ENCODE peak calls at places on chromosomes 3 and 15, in nine cellular contexts. One of them, this sample, is unnamed.

GRCh38 chr3:122481390-122481789 is 33.3 kb downstream of the KPNA1 start:
- DNase-seq in HepG2: no peak
- DNase-seq in tibial artery: no peak
- DNase-seq in GM23338: no peak
- DNase-seq in neural progenitor cell: no peak
- DNase-seq in cardiac muscle cell: no peak
- DNase-seq in left ventricle myocardium inferior: no peak
- DNase-seq in heart right ventricle: no peak
- DNase-seq in ovary: no peak
- DNase-seq in this sample: no peak

GRCh38 chr3:142613491-142613890 is 17.3 kb downstream of the PLS1 start:
- DNase-seq in HepG2: no peak
- DNase-seq in tibial artery: no peak
- DNase-seq in GM23338: no peak
- DNase-seq in neural progenitor cell: no peak
- DNase-seq in cardiac muscle cell: no peak
- DNase-seq in left ventricle myocardium inferior: no peak
- DNase-seq in heart right ventricle: no peak
- DNase-seq in ovary: no peak
- DNase-seq in this sample: no peak

GRCh38 chr3:81395739-81396138 is 365.7 kb downstream of the GBE1 start:
- DNase-seq in HepG2: peak; percentile 1
- DNase-seq in tibial artery: no peak
- DNase-seq in GM23338: peak; percentile 62
- DNase-seq in neural progenitor cell: peak; percentile 56
- DNase-seq in cardiac muscle cell: no peak
- DNase-seq in left ventricle myocardium inferior: no peak
- DNase-seq in heart right ventricle: no peak
- DNase-seq in ovary: no peak
- DNase-seq in this sample: no peak

GRCh38 chr3:9396301-9396631 is 1.1 kb upstream of the SETD5 start:
- DNase-seq in HepG2: no peak
- DNase-seq in tibial artery: peak; percentile 91
- DNase-seq in GM23338: peak; percentile 96
- DNase-seq in neural progenitor cell: peak; percentile 93
- DNase-seq in cardiac muscle cell: no peak
- DNase-seq in left ventricle myocardium inferior: no peak
- DNase-seq in heart right ventricle: peak; percentile 85
- DNase-seq in ovary: peak; percentile 88
- DNase-seq in this sample: no peak

GRCh38 chr3:190381356-190381940 is 6.5 kb upstream of the CLDN16 start:
- DNase-seq in HepG2: no peak
- DNase-seq in tibial artery: no peak
- DNase-seq in GM23338: no peak
- DNase-seq in neural progenitor cell: no peak
- DNase-seq in cardiac muscle cell: no peak
- DNase-seq in left ventricle myocardium inferior: no peak
- DNase-seq in heart right ventricle: no peak
- DNase-seq in ovary: no peak
- DNase-seq in this sample: no peak

GRCh38 chr3:105539897-105540296 is 173.2 kb downstream of the ALCAM start:
- DNase-seq in HepG2: no peak
- DNase-seq in tibial artery: no peak
- DNase-seq in GM23338: no peak
- DNase-seq in neural progenitor cell: no peak
- DNase-seq in cardiac muscle cell: no peak
- DNase-seq in left ventricle myocardium inferior: no peak
- DNase-seq in heart right ventricle: no peak
- DNase-seq in ovary: no peak
- DNase-seq in this sample: no peak

GRCh38 chr3:85148056-85148455 is 189.3 kb downstream of the CADM2 start:
- DNase-seq in HepG2: no peak
- DNase-seq in tibial artery: no peak
- DNase-seq in GM23338: no peak
- DNase-seq in neural progenitor cell: no peak
- DNase-seq in cardiac muscle cell: no peak
- DNase-seq in left ventricle myocardium inferior: no peak
- DNase-seq in heart right ventricle: no peak
- DNase-seq in ovary: no peak
- DNase-seq in this sample: no peak

GRCh38 chr15:76987276-76987675 is 7.7 kb upstream of the PSTPIP1 start:
- DNase-seq in HepG2: no peak
- DNase-seq in tibial artery: no peak
- DNase-seq in GM23338: no peak
- DNase-seq in neural progenitor cell: no peak
- DNase-seq in cardiac muscle cell: no peak
- DNase-seq in left ventricle myocardium inferior: no peak
- DNase-seq in heart right ventricle: no peak
- DNase-seq in ovary: no peak
- DNase-seq in this sample: no peak

GRCh38 chr3:187310954-187311470 is 19.5 kb upstream of the MASP1 start:
- DNase-seq in HepG2: no peak
- DNase-seq in tibial artery: no peak
- DNase-seq in GM23338: no peak
- DNase-seq in neural progenitor cell: no peak
- DNase-seq in cardiac muscle cell: no peak
- DNase-seq in left ventricle myocardium inferior: no peak
- DNase-seq in heart right ventricle: no peak
- DNase-seq in ovary: no peak
- DNase-seq in this sample: no peak

GRCh38 chr3:133915685-133916639 is 20.3 kb upstream of the RAB6B start:
- DNase-seq in HepG2: no peak
- DNase-seq in tibial artery: no peak
- DNase-seq in GM23338: no peak
- DNase-seq in neural progenitor cell: no peak
- DNase-seq in cardiac muscle cell: peak; percentile 19
- DNase-seq in left ventricle myocardium inferior: no peak
- DNase-seq in heart right ventricle: no peak
- DNase-seq in ovary: no peak
- DNase-seq in this sample: no peak

GRCh38 chr3:72347819-72348319 is 500.4 kb downstream of the SHQ1 start:
- DNase-seq in HepG2: no peak
- DNase-seq in tibial artery: peak; percentile 95
- DNase-seq in GM23338: peak; percentile 76
- DNase-seq in neural progenitor cell: peak; percentile 62
- DNase-seq in cardiac muscle cell: no peak
- DNase-seq in left ventricle myocardium inferior: peak; percentile 51
- DNase-seq in heart right ventricle: peak; percentile 74
- DNase-seq in ovary: peak; percentile 49
- DNase-seq in this sample: peak; percentile 62

GRCh38 chr15:49492151-49492550 is 69.1 kb downstream of the FGF7 start:
- DNase-seq in HepG2: no peak
- DNase-seq in tibial artery: no peak
- DNase-seq in GM23338: no peak
- DNase-seq in neural progenitor cell: no peak
- DNase-seq in cardiac muscle cell: no peak
- DNase-seq in left ventricle myocardium inferior: no peak
- DNase-seq in heart right ventricle: no peak
- DNase-seq in ovary: no peak
- DNase-seq in this sample: no peak

GRCh38 chr3:120203016-120203415 is 82.0 kb downstream of the GPR156 start:
- DNase-seq in HepG2: no peak
- DNase-seq in tibial artery: peak; percentile 68
- DNase-seq in GM23338: peak; percentile 6
- DNase-seq in neural progenitor cell: no peak
- DNase-seq in cardiac muscle cell: peak; percentile 95
- DNase-seq in left ventricle myocardium inferior: no peak
- DNase-seq in heart right ventricle: peak; percentile 23
- DNase-seq in ovary: peak; percentile 38
- DNase-seq in this sample: no peak

GRCh38 chr3:69009559-69010410 is 3.7 kb downstream of the EOGT start:
- DNase-seq in HepG2: no peak
- DNase-seq in tibial artery: peak; percentile 34
- DNase-seq in GM23338: peak; percentile 92
- DNase-seq in neural progenitor cell: peak; percentile 51
- DNase-seq in cardiac muscle cell: peak; percentile 92
- DNase-seq in left ventricle myocardium inferior: no peak
- DNase-seq in heart right ventricle: no peak
- DNase-seq in ovary: no peak
- DNase-seq in this sample: no peak

GRCh38 chr15:48966595-48967301 is 3.0 kb upstream of the SHC4 start:
- DNase-seq in HepG2: no peak
- DNase-seq in tibial artery: no peak
- DNase-seq in GM23338: no peak
- DNase-seq in neural progenitor cell: no peak
- DNase-seq in cardiac muscle cell: peak; percentile 46
- DNase-seq in left ventricle myocardium inferior: no peak
- DNase-seq in heart right ventricle: no peak
- DNase-seq in ovary: no peak
- DNase-seq in this sample: no peak

GRCh38 chr15:25542648-25543047 is 103.8 kb upstream of the UBE3A start:
- DNase-seq in HepG2: no peak
- DNase-seq in tibial artery: no peak
- DNase-seq in GM23338: no peak
- DNase-seq in neural progenitor cell: no peak
- DNase-seq in cardiac muscle cell: no peak
- DNase-seq in left ventricle myocardium inferior: no peak
- DNase-seq in heart right ventricle: no peak
- DNase-seq in ovary: no peak
- DNase-seq in this sample: no peak

GRCh38 chr15:73907018-73907394 is 19.3 kb upstream of the LOXL1 start:
- DNase-seq in HepG2: no peak
- DNase-seq in tibial artery: no peak
- DNase-seq in GM23338: no peak
- DNase-seq in neural progenitor cell: no peak
- DNase-seq in cardiac muscle cell: no peak
- DNase-seq in left ventricle myocardium inferior: no peak
- DNase-seq in heart right ventricle: no peak
- DNase-seq in ovary: no peak
- DNase-seq in this sample: no peak

GRCh38 chr15:86685263-86685662 is 605.6 kb downstream of the AGBL1 start:
- DNase-seq in HepG2: no peak
- DNase-seq in tibial artery: no peak
- DNase-seq in GM23338: no peak
- DNase-seq in neural progenitor cell: no peak
- DNase-seq in cardiac muscle cell: no peak
- DNase-seq in left ventricle myocardium inferior: no peak
- DNase-seq in heart right ventricle: no peak
- DNase-seq in ovary: no peak
- DNase-seq in this sample: no peak

GRCh38 chr15:29045717-29046116 is 159.9 kb downstream of the APBA2 start:
- DNase-seq in HepG2: no peak
- DNase-seq in tibial artery: no peak
- DNase-seq in GM23338: no peak
- DNase-seq in neural progenitor cell: no peak
- DNase-seq in cardiac muscle cell: peak; percentile 20
- DNase-seq in left ventricle myocardium inferior: no peak
- DNase-seq in heart right ventricle: no peak
- DNase-seq in ovary: no peak
- DNase-seq in this sample: no peak

DNA sequence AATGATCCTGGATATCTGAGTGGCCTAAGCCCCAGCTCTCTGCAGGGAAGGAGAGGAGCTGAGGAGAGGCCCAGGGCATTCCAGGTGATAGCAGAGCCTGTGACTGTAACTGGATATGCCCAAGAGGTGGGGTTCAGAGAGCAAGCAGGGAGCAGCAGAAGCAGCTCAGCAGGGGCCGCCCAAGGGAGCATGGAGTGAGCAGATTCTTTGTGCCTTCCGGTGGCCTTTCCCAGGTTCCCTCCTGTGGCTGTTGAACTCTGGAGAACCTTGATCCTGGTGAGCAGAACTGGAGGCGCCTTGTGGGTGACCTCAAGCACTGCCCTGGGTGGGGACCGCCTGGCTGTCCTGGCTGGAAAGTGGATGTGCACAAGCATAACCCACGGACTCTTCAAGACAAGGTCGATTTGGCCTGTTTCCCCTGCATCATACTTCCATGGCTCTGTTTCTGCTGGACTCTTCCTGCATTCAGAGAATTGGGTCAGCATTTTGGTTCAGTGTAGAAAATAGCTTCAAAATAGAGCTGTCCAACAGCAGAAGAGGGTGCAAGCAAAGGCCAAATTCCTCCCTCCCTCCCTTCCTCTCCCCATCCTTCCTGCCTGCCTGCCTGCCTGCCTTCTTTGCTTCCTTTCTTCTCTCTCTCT is 76.1 kb downstream of the ARNT2 start:
- DNase-seq in HepG2: peak; percentile 15
- DNase-seq in tibial artery: peak; percentile 54
- DNase-seq in GM23338: peak; percentile 30
- DNase-seq in neural progenitor cell: no peak
- DNase-seq in cardiac muscle cell: peak; percentile 83
- DNase-seq in left ventricle myocardium inferior: no peak
- DNase-seq in heart right ventricle: peak; percentile 13
- DNase-seq in ovary: no peak
- DNase-seq in this sample: no peak
- H3K4me3 ChIP-seq in HepG2: no peak overlapping the region
- H3K4me3 ChIP-seq in tibial artery: no peak overlapping the region
- H3K4me3 ChIP-seq in GM23338: no peak overlapping the region
- H3K4me3 ChIP-seq in neural progenitor cell: no peak overlapping the region
- H3K4me3 ChIP-seq in cardiac muscle cell: no peak overlapping the region
- H3K4me3 ChIP-seq in left ventricle myocardium inferior: no peak overlapping the region
- H3K4me3 ChIP-seq in heart right ventricle: no peak overlapping the region
- H3K4me3 ChIP-seq in ovary: no peak overlapping the region
- H3K4me3 ChIP-seq in this sample: no peak overlapping the region

DNA sequence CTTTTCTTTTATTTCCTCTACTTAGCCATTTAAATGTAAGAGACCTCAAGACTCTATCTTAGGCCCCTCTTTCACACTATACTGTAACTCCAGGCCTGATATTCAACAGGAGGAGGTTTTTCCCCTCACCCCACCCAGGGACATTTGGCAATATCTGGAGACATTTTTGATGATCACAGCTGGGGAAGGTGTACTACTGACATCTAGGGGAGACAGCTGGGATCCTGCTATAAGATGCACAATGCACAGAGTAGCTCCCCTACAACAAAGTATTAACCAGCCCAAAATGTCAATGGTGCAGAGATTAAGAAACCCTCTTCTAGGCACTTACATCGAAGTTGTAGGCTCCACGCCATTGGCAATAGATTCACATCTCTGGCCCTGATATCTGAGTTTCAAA is 517.5 kb upstream of the UBE2E2 start:
- DNase-seq in HepG2: peak; percentile 4
- DNase-seq in tibial artery: no peak
- DNase-seq in GM23338: peak; percentile 45
- DNase-seq in neural progenitor cell: peak; percentile 13
- DNase-seq in cardiac muscle cell: peak; percentile 3
- DNase-seq in left ventricle myocardium inferior: no peak
- DNase-seq in heart right ventricle: no peak
- DNase-seq in ovary: no peak
- DNase-seq in this sample: no peak
- TF ChIP-seq CTCF in HepG2: peak; percentile 32
- TF ChIP-seq CTCF in tibial artery: no peak
- TF ChIP-seq CTCF in GM23338: peak; percentile 74
- TF ChIP-seq CTCF in neural progenitor cell: peak; percentile 55
- TF ChIP-seq CTCF in cardiac muscle cell: no peak
- TF ChIP-seq CTCF in left ventricle myocardium inferior: no peak
- TF ChIP-seq CTCF in heart right ventricle: no peak
- TF ChIP-seq CTCF in ovary: no peak
- TF ChIP-seq CTCF in this sample: no peak

GRCh38 chr15:90097475-90097874 is 4.8 kb downstream of the IDH2 start:
- DNase-seq in HepG2: no peak
- DNase-seq in tibial artery: no peak
- DNase-seq in GM23338: no peak
- DNase-seq in neural progenitor cell: no peak
- DNase-seq in cardiac muscle cell: no peak
- DNase-seq in left ventricle myocardium inferior: no peak
- DNase-seq in heart right ventricle: no peak
- DNase-seq in ovary: no peak
- DNase-seq in this sample: no peak
- H3K27ac ChIP-seq in HepG2: no peak overlapping the region
- H3K27ac ChIP-seq in tibial artery: peak overlapping the region; percentile 98
- H3K27ac ChIP-seq in GM23338: no peak overlapping the region
- H3K27ac ChIP-seq in neural progenitor cell: no peak overlapping the region
- H3K27ac ChIP-seq in cardiac muscle cell: peak overlapping the region; percentile 6
- H3K27ac ChIP-seq in left ventricle myocardium inferior: peak overlapping the region; percentile 98
- H3K27ac ChIP-seq in heart right ventricle: peak overlapping the region; percentile 97
- H3K27ac ChIP-seq in ovary: no peak overlapping the region
- H3K27ac ChIP-seq in this sample: peak overlapping the region; percentile 98

GRCh38 chr3:104360038-104360437 is 1006.7 kb upstream of the ALCAM start:
- DNase-seq in HepG2: no peak
- DNase-seq in tibial artery: no peak
- DNase-seq in GM23338: no peak
- DNase-seq in neural progenitor cell: no peak
- DNase-seq in cardiac muscle cell: peak; percentile 2
- DNase-seq in left ventricle myocardium inferior: no peak
- DNase-seq in heart right ventricle: no peak
- DNase-seq in ovary: no peak
- DNase-seq in this sample: no peak
- H3K4me3 ChIP-seq in HepG2: no peak overlapping the region
- H3K4me3 ChIP-seq in tibial artery: no peak overlapping the region
- H3K4me3 ChIP-seq in GM23338: no peak overlapping the region
- H3K4me3 ChIP-seq in neural progenitor cell: no peak overlapping the region
- H3K4me3 ChIP-seq in cardiac muscle cell: no peak overlapping the region
- H3K4me3 ChIP-seq in left ventricle myocardium inferior: no peak overlapping the region
- H3K4me3 ChIP-seq in heart right ventricle: no peak overlapping the region
- H3K4me3 ChIP-seq in ovary: no peak overlapping the region
- H3K4me3 ChIP-seq in this sample: no peak overlapping the region

This sample was measured in right lobe of liver.